ENCODE peak calls at places on chromosomes 12 and 14, in seven cellular contexts. One of them, this sample, is unnamed. For H3K36me3, the result is how much of the 10 kb centered on the place peaks cover.

GRCh38 chr14:98623806-98624430 is 648.1 kb downstream of the BCL11B start:
- DNase-seq in A673: no peak
- DNase-seq in HCT116: no peak
- DNase-seq in fibroblast of lung: no peak
- DNase-seq in heart right ventricle: no peak
- DNase-seq in brain microvascular endothelial cell: no peak
- DNase-seq in tibial artery: no peak
- DNase-seq in this sample: no peak

GRCh38 chr12:19316420-19316819 is 122.9 kb upstream of the AEBP2 start:
- DNase-seq in A673: no peak
- DNase-seq in HCT116: no peak
- DNase-seq in fibroblast of lung: peak
- DNase-seq in heart right ventricle: no peak
- DNase-seq in brain microvascular endothelial cell: peak
- DNase-seq in tibial artery: no peak
- DNase-seq in this sample: no peak

GRCh38 chr12:52607314-52607713 is 6.1 kb upstream of the KRT72 start:
- DNase-seq in A673: no peak
- DNase-seq in HCT116: no peak
- DNase-seq in fibroblast of lung: no peak
- DNase-seq in heart right ventricle: no peak
- DNase-seq in brain microvascular endothelial cell: no peak
- DNase-seq in tibial artery: no peak
- DNase-seq in this sample: no peak

GRCh38 chr12:124759841-124760508 is 103.7 kb downstream of the SCARB1 start:
- DNase-seq in A673: no peak
- DNase-seq in HCT116: no peak
- DNase-seq in fibroblast of lung: no peak
- DNase-seq in heart right ventricle: peak
- DNase-seq in brain microvascular endothelial cell: no peak
- DNase-seq in tibial artery: no peak
- DNase-seq in this sample: no peak

GRCh38 chr12:107337354-107338095 is 244.2 kb upstream of the CRY1 start:
- DNase-seq in A673: no peak
- DNase-seq in HCT116: no peak
- DNase-seq in fibroblast of lung: no peak
- DNase-seq in heart right ventricle: no peak
- DNase-seq in brain microvascular endothelial cell: no peak
- DNase-seq in tibial artery: no peak
- DNase-seq in this sample: no peak

GRCh38 chr12:120749256-120749655 is 23.6 kb downstream of the ACADS start:
- DNase-seq in A673: no peak
- DNase-seq in HCT116: no peak
- DNase-seq in fibroblast of lung: no peak
- DNase-seq in heart right ventricle: no peak
- DNase-seq in brain microvascular endothelial cell: no peak
- DNase-seq in tibial artery: no peak
- DNase-seq in this sample: no peak

GRCh38 chr12:88063375-88063774 is 34.2 kb upstream of the C12orf50 start:
- DNase-seq in A673: peak
- DNase-seq in HCT116: no peak
- DNase-seq in fibroblast of lung: peak
- DNase-seq in heart right ventricle: no peak
- DNase-seq in brain microvascular endothelial cell: no peak
- DNase-seq in tibial artery: no peak
- DNase-seq in this sample: no peak

GRCh38 chr14:20614038-20614840 is 23.1 kb upstream of the RNASE12 start:
- DNase-seq in A673: no peak
- DNase-seq in HCT116: no peak
- DNase-seq in fibroblast of lung: no peak
- DNase-seq in heart right ventricle: no peak
- DNase-seq in brain microvascular endothelial cell: no peak
- DNase-seq in tibial artery: no peak
- DNase-seq in this sample: no peak

GRCh38 chr12:132346496-132347470 is 17.4 kb upstream of the GALNT9 start:
- DNase-seq in A673: no peak
- DNase-seq in HCT116: no peak
- DNase-seq in fibroblast of lung: no peak
- DNase-seq in heart right ventricle: peak
- DNase-seq in brain microvascular endothelial cell: no peak
- DNase-seq in tibial artery: no peak
- DNase-seq in this sample: no peak

GRCh38 chr12:79706156-79706555 is 15.4 kb upstream of the PAWR start:
- DNase-seq in A673: no peak
- DNase-seq in HCT116: no peak
- DNase-seq in fibroblast of lung: no peak
- DNase-seq in heart right ventricle: no peak
- DNase-seq in brain microvascular endothelial cell: no peak
- DNase-seq in tibial artery: no peak
- DNase-seq in this sample: no peak

GRCh38 chr12:111430418-111431353 is 25.0 kb downstream of the SH2B3 start:
- DNase-seq in A673: no peak
- DNase-seq in HCT116: no peak
- DNase-seq in fibroblast of lung: no peak
- DNase-seq in heart right ventricle: no peak
- DNase-seq in brain microvascular endothelial cell: no peak
- DNase-seq in tibial artery: no peak
- DNase-seq in this sample: no peak

GRCh38 chr14:88005050-88005481 is at the start of gene GPR65:
- DNase-seq in A673: no peak
- DNase-seq in HCT116: no peak
- DNase-seq in fibroblast of lung: no peak
- DNase-seq in heart right ventricle: no peak
- DNase-seq in brain microvascular endothelial cell: no peak
- DNase-seq in tibial artery: no peak
- DNase-seq in this sample: no peak

GRCh38 chr14:104967414-104968152 is 10.6 kb downstream of the AHNAK2 start:
- DNase-seq in A673: no peak
- DNase-seq in HCT116: no peak
- DNase-seq in fibroblast of lung: peak
- DNase-seq in heart right ventricle: peak
- DNase-seq in brain microvascular endothelial cell: no peak
- DNase-seq in tibial artery: peak
- DNase-seq in this sample: no peak

GRCh38 chr12:62466018-62466595 is 519 bp upstream of the MON2 start:
- DNase-seq in A673: peak
- DNase-seq in HCT116: no peak
- DNase-seq in fibroblast of lung: peak
- DNase-seq in heart right ventricle: no peak
- DNase-seq in brain microvascular endothelial cell: peak
- DNase-seq in tibial artery: peak
- DNase-seq in this sample: peak

GRCh38 chr12:116609715-116610114 is 50.5 kb downstream of the MAP1LC3B2 start:
- DNase-seq in A673: peak
- DNase-seq in HCT116: no peak
- DNase-seq in fibroblast of lung: no peak
- DNase-seq in heart right ventricle: no peak
- DNase-seq in brain microvascular endothelial cell: no peak
- DNase-seq in tibial artery: no peak
- DNase-seq in this sample: peak

GRCh38 chr12:53579545-53579955 is 46.6 kb downstream of the ATF7 start:
- DNase-seq in A673: no peak
- DNase-seq in HCT116: no peak
- DNase-seq in fibroblast of lung: no peak
- DNase-seq in heart right ventricle: no peak
- DNase-seq in brain microvascular endothelial cell: no peak
- DNase-seq in tibial artery: no peak
- DNase-seq in this sample: no peak

GRCh38 chr14:50792058-50792477 is 38.9 kb downstream of the NIN start:
- DNase-seq in A673: no peak
- DNase-seq in HCT116: no peak
- DNase-seq in fibroblast of lung: no peak
- DNase-seq in heart right ventricle: no peak
- DNase-seq in brain microvascular endothelial cell: no peak
- DNase-seq in tibial artery: no peak
- DNase-seq in this sample: no peak

GRCh38 chr14:22479781-22480464 is 109.1 kb downstream of the DAD1 start:
- DNase-seq in A673: peak
- DNase-seq in HCT116: no peak
- DNase-seq in fibroblast of lung: no peak
- DNase-seq in heart right ventricle: no peak
- DNase-seq in brain microvascular endothelial cell: no peak
- DNase-seq in tibial artery: no peak
- DNase-seq in this sample: no peak

GRCh38 chr12:80064951-80065350 is 34.4 kb upstream of the OTOGL start:
- DNase-seq in A673: no peak
- DNase-seq in HCT116: no peak
- DNase-seq in fibroblast of lung: no peak
- DNase-seq in heart right ventricle: no peak
- DNase-seq in brain microvascular endothelial cell: no peak
- DNase-seq in tibial artery: no peak
- DNase-seq in this sample: no peak

GRCh38 chr14:49768301-49769121 is 558 bp downstream of the KLHDC2 start:
- DNase-seq in A673: peak
- DNase-seq in HCT116: peak
- DNase-seq in fibroblast of lung: peak
- DNase-seq in heart right ventricle: peak
- DNase-seq in brain microvascular endothelial cell: peak
- DNase-seq in tibial artery: peak
- DNase-seq in this sample: peak

GRCh38 chr12:2796187-2796663 is 1.5 kb downstream of the FKBP4 start:
- DNase-seq in A673: no peak
- DNase-seq in HCT116: no peak
- DNase-seq in fibroblast of lung: no peak
- DNase-seq in heart right ventricle: no peak
- DNase-seq in brain microvascular endothelial cell: no peak
- DNase-seq in tibial artery: no peak
- DNase-seq in this sample: peak
- H3K36me3 ChIP-seq in A673: under half
- H3K36me3 ChIP-seq in HCT116: half or more
- H3K36me3 ChIP-seq in fibroblast of lung: under half
- H3K36me3 ChIP-seq in heart right ventricle: under half
- H3K36me3 ChIP-seq in brain microvascular endothelial cell: under half
- H3K36me3 ChIP-seq in tibial artery: under half
- H3K36me3 ChIP-seq in this sample: under half

DNA sequence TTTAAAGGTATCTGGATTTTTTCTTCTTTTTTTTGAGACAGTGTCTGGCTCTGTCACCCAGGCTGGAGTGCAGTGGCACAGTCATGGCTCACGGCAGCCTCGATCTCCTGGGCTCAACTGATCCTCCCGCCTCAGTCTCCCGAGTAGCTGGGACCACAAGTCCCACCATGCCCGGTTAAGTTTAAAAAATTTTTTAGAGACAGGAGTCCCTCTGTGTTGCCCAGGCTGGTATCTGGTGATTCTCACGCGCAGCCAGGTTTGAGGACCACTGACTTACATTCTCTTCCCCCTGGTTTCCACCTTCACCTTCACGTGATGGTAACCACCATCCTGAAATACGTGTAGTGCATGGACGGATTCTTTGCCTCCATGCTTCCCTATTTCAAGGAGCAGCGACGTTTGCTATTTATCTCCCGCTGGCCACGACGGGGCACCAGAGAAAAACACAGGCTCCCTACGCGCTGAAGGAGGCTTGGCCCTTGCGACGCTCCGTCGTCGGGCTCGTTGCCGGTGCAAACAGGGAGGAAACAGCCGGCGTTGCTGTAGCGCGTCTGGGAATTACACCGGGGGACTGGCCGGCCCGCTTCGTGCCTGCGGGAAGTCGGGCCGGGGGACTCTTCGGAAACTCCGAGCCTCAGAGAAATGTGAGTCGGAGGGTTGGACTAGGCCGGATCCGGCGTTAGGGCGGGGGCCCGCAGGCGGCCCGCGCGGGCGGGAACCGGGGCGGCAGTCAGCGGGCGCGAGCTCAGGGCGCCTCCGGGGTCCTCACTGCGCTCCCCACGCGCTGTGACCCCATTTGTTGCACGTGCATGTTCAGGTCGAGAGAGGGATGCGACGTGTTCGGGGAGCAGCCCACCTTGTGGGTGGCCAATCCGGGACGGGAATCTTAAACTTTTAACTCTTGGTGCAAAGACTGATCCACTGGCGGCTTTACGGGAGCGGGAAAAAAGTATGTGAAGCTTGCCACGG is at the start of gene TCHP:
- DNase-seq in A673: peak
- DNase-seq in HCT116: peak
- DNase-seq in fibroblast of lung: peak
- DNase-seq in heart right ventricle: peak
- DNase-seq in brain microvascular endothelial cell: peak
- DNase-seq in tibial artery: peak
- DNase-seq in this sample: peak
- TF ChIP-seq CTCF in A673: peak
- TF ChIP-seq CTCF in HCT116: peak
- TF ChIP-seq CTCF in fibroblast of lung: peak
- TF ChIP-seq CTCF in heart right ventricle: peak
- TF ChIP-seq CTCF in brain microvascular endothelial cell: peak
- TF ChIP-seq CTCF in tibial artery: no peak
- TF ChIP-seq CTCF in this sample: peak

DNA sequence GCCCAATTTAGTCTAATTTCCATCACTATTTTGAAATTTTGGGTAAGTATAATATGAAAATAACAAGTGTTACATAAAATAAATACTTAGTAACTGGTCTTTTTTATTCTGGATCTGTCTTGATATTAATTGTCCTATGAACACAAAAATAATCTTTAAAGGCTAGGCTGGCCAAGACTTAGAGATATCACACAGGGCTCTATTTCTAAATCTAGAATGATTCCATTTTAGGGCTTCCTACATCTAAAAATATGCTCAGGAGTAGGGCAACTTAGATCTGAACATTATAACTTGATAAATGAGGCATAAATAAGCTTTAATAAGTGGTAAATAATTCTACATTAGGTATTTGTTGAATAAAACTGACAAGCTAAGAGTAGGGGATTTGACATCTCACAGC is 23.1 kb upstream of the SNAPC1 start:
- DNase-seq in A673: no peak
- DNase-seq in HCT116: no peak
- DNase-seq in fibroblast of lung: no peak
- DNase-seq in heart right ventricle: no peak
- DNase-seq in brain microvascular endothelial cell: no peak
- DNase-seq in tibial artery: no peak
- DNase-seq in this sample: no peak
- H3K36me3 ChIP-seq in A673: half or more
- H3K36me3 ChIP-seq in HCT116: under half
- H3K36me3 ChIP-seq in fibroblast of lung: under half
- H3K36me3 ChIP-seq in heart right ventricle: under half
- H3K36me3 ChIP-seq in brain microvascular endothelial cell: half or more
- H3K36me3 ChIP-seq in tibial artery: half or more
- H3K36me3 ChIP-seq in this sample: under half

DNA sequence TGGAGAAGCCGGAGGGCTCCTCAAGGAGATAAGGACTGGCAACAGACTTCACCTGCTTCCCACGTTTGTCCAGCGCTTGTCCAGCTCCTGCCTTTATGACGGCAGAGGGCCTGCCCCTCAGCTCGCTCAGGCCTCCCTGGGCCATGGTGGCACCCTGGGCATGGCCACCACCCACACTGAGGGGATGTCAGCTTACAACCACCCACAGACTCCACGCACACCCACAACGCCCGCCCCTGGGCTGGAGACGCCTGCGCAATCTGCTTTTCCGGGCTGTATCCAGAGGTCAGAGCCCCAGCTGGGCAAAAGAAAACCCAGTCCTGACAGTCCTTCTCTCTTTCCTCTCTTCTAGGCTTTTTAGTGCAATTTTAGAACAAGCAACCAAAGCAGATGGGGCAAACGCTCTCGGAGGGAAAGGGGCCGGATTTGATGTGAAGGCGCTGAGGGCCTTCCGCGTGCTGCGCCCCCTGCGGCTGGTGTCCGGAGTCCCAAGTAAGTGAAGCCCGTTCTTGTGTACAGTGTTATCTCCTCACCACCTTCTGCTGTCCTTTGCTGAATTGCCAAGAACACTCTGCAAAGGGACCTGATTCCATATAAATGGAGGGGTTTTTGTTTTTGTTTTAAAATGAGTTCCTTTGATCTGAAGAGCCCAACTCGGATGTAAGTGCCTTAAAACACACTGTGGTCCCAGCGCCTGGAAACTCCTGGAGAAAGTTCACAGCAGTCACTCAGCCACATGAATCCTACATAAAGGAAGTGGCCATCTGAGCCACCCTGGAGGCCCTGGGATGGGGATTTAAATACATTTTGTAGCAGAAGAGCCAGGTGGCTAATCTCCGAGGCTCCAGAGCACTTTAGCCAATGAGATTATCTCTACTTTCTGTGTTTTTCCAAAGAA is 337.3 kb upstream of the FKBP4 start:
- DNase-seq in A673: no peak
- DNase-seq in HCT116: no peak
- DNase-seq in fibroblast of lung: no peak
- DNase-seq in heart right ventricle: no peak
- DNase-seq in brain microvascular endothelial cell: peak
- DNase-seq in tibial artery: no peak
- DNase-seq in this sample: no peak
- TF ChIP-seq CTCF in A673: no peak
- TF ChIP-seq CTCF in HCT116: no peak
- TF ChIP-seq CTCF in fibroblast of lung: no peak
- TF ChIP-seq CTCF in heart right ventricle: peak
- TF ChIP-seq CTCF in brain microvascular endothelial cell: peak
- TF ChIP-seq CTCF in tibial artery: no peak
- TF ChIP-seq CTCF in this sample: no peak

This sample was measured in Caco-2.